ENCODE peak calls at places on chromosomes 2 and 18, in six cellular contexts. T is amniotic stem cell, K is HFFc6, X is T-helper 2 cell, A is AG09319, W is kidney glomerular epithelial cell. R is an unnamed sample.

GRCh38 chr18:79572093-79572780 is 107.4 kb upstream of the CTDP1 start:
- DNase-seq in T (no peak), K (no peak), X (no peak), A (no peak), W (no peak), R (no peak)

GRCh38 chr2:47068966-47069627 is 86.0 kb downstream of the STPG4 start:
- DNase-seq in T (no peak), K (no peak), X (no peak), A (no peak), W (no peak), R (no peak)

GRCh38 chr18:72541871-72542690 is 2.1 kb downstream of the CBLN2 start:
- DNase-seq in T (no peak), K (no peak), X (no peak), A (no peak), W (no peak), R (no peak)

GRCh38 chr2:226994775-226995174 is 158.9 kb downstream of the RHBDD1 start:
- DNase-seq in T (no peak), K (no peak), X (no peak), A (no peak), W (no peak), R (no peak)

GRCh38 chr2:145012214-145012670 is 492.3 kb upstream of the ZEB2 start:
- DNase-seq in T (no peak), K (peak; percentile 36), X (no peak), A (no peak), W (peak; percentile 47), R (no peak)

GRCh38 chr2:207216454-207216853 is 50.7 kb upstream of the KLF7 start:
- DNase-seq in T (no peak), K (no peak), X (no peak), A (no peak), W (no peak), R (no peak)

GRCh38 chr18:26476697-26477096 is 71.7 kb downstream of the KCTD1 start:
- DNase-seq in T (no peak), K (no peak), X (no peak), A (no peak), W (no peak), R (no peak)

GRCh38 chr18:57659463-57660102 is 37.9 kb upstream of the NARS1 start:
- DNase-seq in T (no peak), K (no peak), X (no peak), A (no peak), W (no peak), R (no peak)

GRCh38 chr2:158670292-158670691 is 124.8 kb upstream of the DAPL1 start:
- DNase-seq in T (no peak), K (no peak), X (no peak), A (no peak), W (no peak), R (no peak)

GRCh38 chr2:239331560-239331959 is 69.3 kb downstream of the HDAC4 start:
- DNase-seq in T (no peak), K (no peak), X (no peak), A (no peak), W (no peak), R (no peak)

GRCh38 chr2:151766421-151767153 is 32.3 kb upstream of the NEB start:
- DNase-seq in T (no peak), K (peak; percentile 3), X (no peak), A (no peak), W (no peak), R (no peak)

GRCh38 chr2:149470046-149470445 is 117.5 kb downstream of the MMADHC start:
- DNase-seq in T (no peak), K (no peak), X (no peak), A (no peak), W (no peak), R (no peak)